ENCODE peak calls at places on chromosomes 11 and 22, in ten cellular contexts. G is spleen, Z is heart left ventricle, O is transverse colon, N is body of pancreas, L is thyroid gland, I is NB4, U is ovary, X is K562, B is HCT116. S is an unnamed sample.

GRCh38 chr11:48169706-48170105 is 46.9 kb upstream of the OR4B1 start:
- DNase-seq in G (no peak), Z (peak), O (no peak), N (no peak), L (no peak), I (no peak), U (no peak), X (no peak), B (no peak), S (no peak)

GRCh38 chr22:50529416-50530279 is at the start of gene TYMP:
- DNase-seq in G (no peak), Z (peak), O (peak), N (peak), L (peak), I (no peak), U (peak), X (no peak), B (no peak), S (peak)

GRCh38 chr22:46813816-46814597 is 51.6 kb downstream of the TBC1D22A start:
- DNase-seq in G (no peak), Z (no peak), O (no peak), N (no peak), L (peak), I (no peak), U (no peak), X (no peak), B (no peak), S (no peak)

GRCh38 chr11:47524200-47524874 is 28.6 kb downstream of the CELF1 start:
- DNase-seq in G (no peak), Z (peak), O (no peak), N (peak), L (peak), I (no peak), U (no peak), X (peak), B (no peak), S (no peak)

GRCh38 chr11:92204731-92205130 is 19.9 kb upstream of the FAT3 start:
- DNase-seq in G (no peak), Z (peak), O (no peak), N (no peak), L (peak), I (no peak), U (no peak), X (no peak), B (no peak), S (no peak)

GRCh38 chr11:115761817-115762216 is 257.6 kb upstream of the CADM1 start:
- DNase-seq in G (no peak), Z (no peak), O (no peak), N (no peak), L (no peak), I (no peak), U (no peak), X (no peak), B (no peak), S (no peak)

GRCh38 chr11:129190087-129190486 is 2.0 kb downstream of the ARHGAP32 start:
- DNase-seq in G (no peak), Z (no peak), O (peak), N (no peak), L (no peak), I (peak), U (no peak), X (no peak), B (no peak), S (no peak)

GRCh38 chr22:35524966-35525686 is 15.5 kb upstream of the RASD2 start:
- DNase-seq in G (no peak), Z (peak), O (no peak), N (no peak), L (no peak), I (no peak), U (no peak), X (no peak), B (no peak), S (peak)

GRCh38 chr11:123407124-123407995 is 22.7 kb upstream of the GRAMD1B start:
- DNase-seq in G (no peak), Z (peak), O (peak), N (peak), L (peak), I (peak), U (peak), X (peak), B (peak), S (no peak)

GRCh38 chr22:29838599-29838956 is 504 bp upstream of the ASCC2 start:
- DNase-seq in G (no peak), Z (no peak), O (no peak), N (no peak), L (no peak), I (no peak), U (no peak), X (no peak), B (no peak), S (no peak)

GRCh38 chr11:44400431-44400830 is 90.5 kb upstream of the ALX4 start:
- DNase-seq in G (no peak), Z (no peak), O (no peak), N (no peak), L (no peak), I (no peak), U (no peak), X (peak), B (no peak), S (no peak)

GRCh38 chr22:40211481-40212052 is 33.8 kb downstream of the TNRC6B start:
- DNase-seq in G (no peak), Z (peak), O (no peak), N (no peak), L (no peak), I (no peak), U (no peak), X (no peak), B (no peak), S (no peak)

GRCh38 chr11:85029964-85030363 is 597.2 kb downstream of the DLG2 start:
- DNase-seq in G (no peak), Z (no peak), O (no peak), N (no peak), L (no peak), I (peak), U (no peak), X (no peak), B (no peak), S (no peak)

GRCh38 chr11:18527512-18527911 is 770 bp upstream of the TSG101 start:
- DNase-seq in G (no peak), Z (no peak), O (no peak), N (no peak), L (no peak), I (peak), U (no peak), X (peak), B (no peak), S (no peak)

GRCh38 chr11:64665381-64665780 is 57.6 kb downstream of the NRXN2 start:
- DNase-seq in G (no peak), Z (no peak), O (no peak), N (no peak), L (no peak), I (no peak), U (no peak), X (peak), B (no peak), S (no peak)

GRCh38 chr11:30377347-30377746 is 54.4 kb downstream of the ARL14EP start:
- DNase-seq in G (no peak), Z (no peak), O (no peak), N (no peak), L (no peak), I (no peak), U (no peak), X (no peak), B (no peak), S (no peak)

GRCh38 chr11:86888164-86888977 is 66.8 kb downstream of the FZD4 start:
- DNase-seq in G (no peak), Z (no peak), O (no peak), N (no peak), L (no peak), I (no peak), U (no peak), X (no peak), B (no peak), S (no peak)

GRCh38 chr22:49151256-49152131 is 676.2 kb downstream of the BRD1 start:
- DNase-seq in G (peak), Z (no peak), O (no peak), N (no peak), L (no peak), I (no peak), U (no peak), X (no peak), B (no peak), S (no peak)

GRCh38 chr11:576791-577610 is 731 bp downstream of the PHRF1 start:
- DNase-seq in G (peak), Z (no peak), O (no peak), N (no peak), L (no peak), I (no peak), U (no peak), X (no peak), B (no peak), S (peak)

GRCh38 chr22:45210577-45211431 is 29.9 kb downstream of the KIAA0930 start:
- DNase-seq in G (peak), Z (no peak), O (no peak), N (no peak), L (no peak), I (no peak), U (no peak), X (no peak), B (no peak), S (no peak)

GRCh38 chr11:33242575-33242974 is 14.6 kb upstream of the HIPK3 start:
- DNase-seq in G (no peak), Z (no peak), O (no peak), N (no peak), L (no peak), I (no peak), U (no peak), X (no peak), B (no peak), S (no peak)

GRCh38 chr11:48107188-48107704 is 109.4 kb upstream of the OR4B1 start:
- DNase-seq in G (peak), Z (no peak), O (peak), N (no peak), L (no peak), I (peak), U (no peak), X (no peak), B (no peak), S (no peak)

GRCh38 chr11:57373146-57373545 is 7.8 kb downstream of the PRG3 start:
- DNase-seq in G (no peak), Z (no peak), O (no peak), N (no peak), L (no peak), I (no peak), U (no peak), X (no peak), B (no peak), S (no peak)

GRCh38 chr11:58837707-58838388 is 6.7 kb downstream of the GLYATL2 start:
- DNase-seq in G (no peak), Z (no peak), O (no peak), N (no peak), L (no peak), I (no peak), U (no peak), X (no peak), B (no peak), S (no peak)

DNA sequence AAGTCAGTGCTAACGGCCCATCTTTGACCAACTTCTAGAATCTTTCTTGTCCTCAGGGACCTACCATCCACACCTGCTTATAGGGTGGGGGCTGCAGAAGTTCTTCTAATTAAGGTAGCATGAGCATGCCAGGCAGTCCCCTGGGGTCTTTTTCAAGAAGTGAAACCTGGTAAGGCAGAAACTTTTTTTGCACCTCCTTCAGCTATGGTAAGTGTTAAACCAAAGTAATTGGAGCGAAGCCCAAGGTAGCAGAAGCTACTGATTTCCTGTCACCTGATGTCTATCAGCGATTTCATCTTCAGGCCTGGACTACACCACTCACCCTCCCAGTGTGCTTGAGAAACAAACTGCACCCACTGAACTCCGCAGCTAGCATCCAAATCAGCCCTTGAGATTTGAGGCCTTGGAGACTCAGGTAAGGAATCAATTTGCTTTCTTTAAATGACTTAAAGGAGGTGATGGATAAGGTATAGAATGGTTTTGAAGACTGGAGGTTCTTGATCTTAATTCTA is at the start of gene MS4A1:
- DNase-seq in G (no peak), Z (no peak), O (peak), N (no peak), L (no peak), I (no peak), U (no peak), X (no peak), B (no peak), S (no peak)
- TF ChIP-seq POLR2A in G (peak), Z (no peak), O (peak), N (no peak), L (no peak), I (no peak), U (no peak), X (no peak), B (no peak), S (no peak)

GRCh38 chr11:118438314-118438931 is 2.1 kb downstream of the KMT2A start:
- DNase-seq in G (peak), Z (peak), O (peak), N (peak), L (peak), I (peak), U (peak), X (peak), B (no peak), S (peak)
- TF ChIP-seq CTCF in G (no peak), Z (no peak), O (no peak), N (no peak), L (no peak), I (peak), U (no peak), X (no peak), B (no peak), S (no peak)

GRCh38 chr22:31497148-31497938 is 1.0 kb downstream of the SFI1 start:
- DNase-seq in G (no peak), Z (no peak), O (no peak), N (no peak), L (no peak), I (no peak), U (no peak), X (no peak), B (no peak), S (no peak)
- H3K4me3 ChIP-seq in G (peak), Z (peak), O (peak), N (peak), L (peak), I (peak), U (peak), X (peak), B (peak), S (peak)

GRCh38 chr11:6391548-6392134 is 1.4 kb downstream of the SMPD1 start:
- DNase-seq in G (peak), Z (no peak), O (no peak), N (no peak), L (no peak), I (no peak), U (no peak), X (no peak), B (no peak), S (no peak)

GRCh38 chr11:6387811-6388599 is 2.3 kb upstream of the SMPD1 start:
- DNase-seq in G (no peak), Z (no peak), O (no peak), N (no peak), L (no peak), I (no peak), U (no peak), X (no peak), B (no peak), S (no peak)

GRCh38 chr11:6390718-6391547 is 659 bp downstream of the SMPD1 start:
- DNase-seq in G (peak), Z (no peak), O (no peak), N (no peak), L (no peak), I (no peak), U (no peak), X (no peak), B (no peak), S (no peak)

GRCh38 chr11:6388747-6389146 is 1.5 kb upstream of the SMPD1 start:
- DNase-seq in G (no peak), Z (no peak), O (no peak), N (no peak), L (no peak), I (no peak), U (no peak), X (no peak), B (no peak), S (no peak)

GRCh38 chr11:6389921-6390717 is at the start of gene SMPD1:
- DNase-seq in G (peak), Z (peak), O (peak), N (peak), L (peak), I (peak), U (peak), X (peak), B (peak), S (peak)
- TF ChIP-seq POLR2A in G (peak), Z (peak), O (peak), N (peak), L (peak), I (peak), U (no peak), X (peak), B (no peak), S (no peak)

GRCh38 chr11:14413307-14414072 is 54.5 kb upstream of the RRAS2 start:
- DNase-seq in G (no peak), Z (peak), O (no peak), N (no peak), L (no peak), I (peak), U (peak), X (peak), B (no peak), S (no peak)
- TF ChIP-seq CTCF in G (no peak), Z (peak), O (peak), N (no peak), L (no peak), I (peak), U (no peak), X (peak), B (peak), S (no peak)

GRCh38 chr11:6486938-6487337 is 5.6 kb downstream of the TIMM10B start:
- DNase-seq in G (no peak), Z (no peak), O (no peak), N (no peak), L (no peak), I (no peak), U (no peak), X (no peak), B (no peak), S (no peak)
- H3K4me3 ChIP-seq in G (no peak), Z (no peak), O (no peak), N (no peak), L (no peak), I (no peak), U (no peak), X (no peak), B (no peak), S (no peak)

S was measured in lower leg skin.